ENCODE peak calls at places on chromosomes 12 and 14, in four cellular contexts. S, R, M and A are unnamed samples.

GRCh38 chr14:75547552-75548250 is 25.4 kb downstream of the BATF start:
- DNase-seq in S (no peak), R (no peak), M (no peak), A (no peak)

GRCh38 chr12:123270380-123271181 is 1.1 kb downstream of the CDK2AP1 start:
- DNase-seq in S (no peak), R (no peak), M (peak; percentile 35), A (no peak)

GRCh38 chr14:89266754-89267153 is 150.3 kb downstream of the FOXN3 start:
- DNase-seq in S (no peak), R (no peak), M (peak; percentile 3), A (no peak)

GRCh38 chr12:23659151-23659550 is 290.3 kb downstream of the SOX5 start:
- DNase-seq in S (no peak), R (no peak), M (no peak), A (no peak)

GRCh38 chr12:89706551-89707348 is 1.9 kb downstream of the ATP2B1 start:
- DNase-seq in S (no peak), R (no peak), M (peak; percentile 62), A (no peak)

GRCh38 chr12:25794580-25794979 is 163.9 kb upstream of the RASSF8 start:
- DNase-seq in S (no peak), R (no peak), M (no peak), A (no peak)

GRCh38 chr12:89493650-89494302 is 30.8 kb downstream of the GALNT4 start:
- DNase-seq in S (no peak), R (no peak), M (no peak), A (no peak)

GRCh38 chr14:106530423-106531107 is 1004.2 kb downstream of the TMEM121 start:
- DNase-seq in S (no peak), R (no peak), M (no peak), A (peak; percentile 28)

GRCh38 chr14:104973215-104974145 is 4.7 kb downstream of the AHNAK2 start:
- DNase-seq in S (peak; percentile 83), R (peak; percentile 92), M (peak; percentile 98), A (no peak)

GRCh38 chr14:81234268-81234667 is 13.5 kb upstream of the GTF2A1 start:
- DNase-seq in S (no peak), R (no peak), M (no peak), A (no peak)

GRCh38 chr12:21941522-21942376 is 523 bp upstream of the ABCC9 start:
- DNase-seq in S (no peak), R (peak; percentile 72), M (no peak), A (no peak)

GRCh38 chr14:23563473-23564180 is 4.0 kb downstream of the AP1G2 start:
- DNase-seq in S (no peak), R (no peak), M (no peak), A (no peak)

GRCh38 chr12:127060310-127060847 is 1206.6 kb upstream of the TMEM132C start:
- DNase-seq in S (no peak), R (no peak), M (no peak), A (no peak)

GRCh38 chr14:90540437-90540836 is 143.6 kb downstream of the CALM1 start:
- DNase-seq in S (no peak), R (no peak), M (no peak), A (no peak)

GRCh38 chr14:56874375-56874774 is 64.1 kb upstream of the OTX2 start:
- DNase-seq in S (peak; percentile 4), R (no peak), M (peak; percentile 9), A (no peak)

GRCh38 chr12:104652910-104653309 is 196.2 kb downstream of the CHST11 start:
- DNase-seq in S (no peak), R (no peak), M (no peak), A (no peak)

GRCh38 chr12:46983959-46984833 is 95.2 kb upstream of the PCED1B start:
- DNase-seq in S (peak; percentile 20), R (no peak), M (peak; percentile 60), A (no peak)

GRCh38 chr12:101925935-101926334 is 48.6 kb downstream of the DRAM1 start:
- DNase-seq in S (no peak), R (no peak), M (no peak), A (no peak)

GRCh38 chr12:82593143-82593542 is 93.6 kb upstream of the TMTC2 start:
- DNase-seq in S (no peak), R (no peak), M (no peak), A (no peak)

GRCh38 chr14:70448633-70449032 is 3.3 kb upstream of the ADAM21 start:
- DNase-seq in S (no peak), R (no peak), M (peak; percentile 23), A (no peak)

GRCh38 chr12:106341086-106341879 is 16.3 kb upstream of the POLR3B start:
- DNase-seq in S (no peak), R (no peak), M (no peak), A (no peak)

GRCh38 chr14:65356327-65356836 is 56.1 kb upstream of the FUT8 start:
- DNase-seq in S (no peak), R (no peak), M (peak; percentile 100), A (no peak)

GRCh38 chr14:71418591-71419245 is 511.5 kb downstream of the PCNX1 start:
- DNase-seq in S (no peak), R (no peak), M (no peak), A (no peak)

GRCh38 chr14:80629606-80630005 is 311.9 kb downstream of the CEP128 start:
- DNase-seq in S (no peak), R (no peak), M (peak; percentile 29), A (no peak)

GRCh38 chr12:88566430-88566829 is 13.8 kb downstream of the KITLG start:
- DNase-seq in S (no peak), R (no peak), M (peak; percentile 44), A (no peak)

GRCh38 chr12:109236257-109236656 is 72.8 kb downstream of the FOXN4 start:
- DNase-seq in S (no peak), R (no peak), M (no peak), A (no peak)

GRCh38 chr14:79670811-79671210 is 540.5 kb downstream of the DIO2 start:
- DNase-seq in S (no peak), R (no peak), M (no peak), A (no peak)

GRCh38 chr12:59934486-59934885 is 338.7 kb downstream of the SLC16A7 start:
- DNase-seq in S (no peak), R (no peak), M (no peak), A (no peak)

GRCh38 chr14:87522575-87522974 is 470.4 kb downstream of the GALC start:
- DNase-seq in S (no peak), R (no peak), M (peak; percentile 66), A (no peak)
- TF ChIP-seq CTCF in S (no peak), R (no peak), M (peak; percentile 49), A (no peak)

DNA sequence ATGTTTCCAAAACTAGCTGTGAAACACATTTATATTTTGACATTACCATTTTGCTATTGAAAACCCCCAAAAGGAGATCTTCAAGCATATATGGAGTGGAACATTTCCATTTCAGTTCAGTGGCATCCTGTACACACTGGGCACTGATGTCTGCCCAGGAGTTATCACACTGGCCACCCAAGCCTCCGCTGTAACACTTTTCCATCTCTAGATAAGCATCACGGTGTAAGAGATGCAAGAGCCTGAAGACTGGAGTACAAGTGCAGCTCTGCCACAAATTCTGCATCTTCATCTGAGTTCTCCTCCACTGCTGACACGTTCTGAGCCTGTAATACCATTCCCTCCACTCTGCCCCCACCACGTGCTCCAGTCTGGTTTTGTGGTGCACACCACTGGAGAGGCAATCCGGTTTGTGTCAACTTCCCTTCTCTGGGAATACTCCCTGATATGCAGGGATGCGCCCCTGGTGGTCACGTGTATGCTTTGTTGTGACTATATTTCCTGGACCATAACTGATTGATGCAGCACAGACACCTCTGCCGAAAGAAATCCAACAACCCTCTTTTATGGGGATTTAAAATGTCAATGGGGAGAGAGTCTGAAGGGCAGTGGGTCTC is 12.7 kb downstream of the SPTLC2 start:
- DNase-seq in S (no peak), R (no peak), M (no peak), A (no peak)
- TF ChIP-seq CTCF in S (no peak), R (no peak), M (no peak), A (no peak)

GRCh38 chr12:94195483-94195882 is 47.1 kb downstream of the PLXNC1 start:
- DNase-seq in S (no peak), R (no peak), M (no peak), A (no peak)
- TF ChIP-seq CTCF in S (no peak), R (no peak), M (no peak), A (peak; percentile 14)

GRCh38 chr12:2283910-2284309 is 231.1 kb downstream of the CACNA1C start:
- DNase-seq in S (peak; percentile 24), R (no peak), M (no peak), A (no peak)

GRCh38 chr12:2284321-2284813 is 231.6 kb downstream of the CACNA1C start:
- DNase-seq in S (no peak), R (no peak), M (no peak), A (no peak)

GRCh38 chr12:2283480-2283879 is 230.7 kb downstream of the CACNA1C start:
- DNase-seq in S (no peak), R (no peak), M (no peak), A (no peak)

GRCh38 chr12:2281446-2281845 is 228.7 kb downstream of the CACNA1C start:
- DNase-seq in S (no peak), R (no peak), M (no peak), A (no peak)

DNA sequence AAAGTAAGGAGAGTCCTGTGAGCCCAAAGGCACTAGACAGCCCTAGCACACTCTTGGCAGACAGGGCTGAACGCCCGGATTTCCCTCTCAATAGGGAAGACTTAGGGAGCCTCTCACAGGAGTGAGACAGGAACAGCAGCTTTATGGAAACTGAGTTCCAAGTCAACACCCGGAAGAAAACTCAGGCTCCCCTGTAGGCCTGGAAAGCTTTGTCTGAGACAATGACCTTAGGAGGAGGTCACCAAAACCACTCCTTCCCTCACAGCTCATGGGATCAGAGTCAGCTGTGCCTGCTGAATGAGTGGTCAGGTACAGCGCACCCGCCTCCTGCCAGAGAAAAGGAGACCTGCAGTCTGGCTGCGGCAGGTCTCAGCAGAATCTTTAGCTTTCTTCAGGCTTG is 229.5 kb downstream of the CACNA1C start:
- DNase-seq in S (no peak), R (no peak), M (no peak), A (no peak)
- TF ChIP-seq CTCF in S (no peak), R (peak; percentile 29), M (peak; percentile 32), A (no peak)

GRCh38 chr12:54135621-54136027 is 53.2 kb downstream of the SMUG1 start:
- DNase-seq in S (no peak), R (no peak), M (no peak), A (no peak)

GRCh38 chr12:54132979-54133378 is 55.8 kb downstream of the SMUG1 start:
- DNase-seq in S (no peak), R (no peak), M (no peak), A (no peak)

GRCh38 chr12:54134395-54134794 is 54.4 kb downstream of the SMUG1 start:
- DNase-seq in S (no peak), R (no peak), M (no peak), A (no peak)

GRCh38 chr12:54133663-54134375 is 55.0 kb downstream of the SMUG1 start:
- DNase-seq in S (no peak), R (no peak), M (no peak), A (no peak)

GRCh38 chr12:54134850-54135249 is 53.9 kb downstream of the SMUG1 start:
- DNase-seq in S (no peak), R (no peak), M (no peak), A (no peak)
- TF ChIP-seq CTCF in S (no peak), R (no peak), M (peak; percentile 19), A (no peak)